ENCODE peak calls at places on chromosomes 2 and 18, in eight cellular contexts. U is GM19239; W is effector memory CD4-positive, alpha-beta T cell; X is WERI-Rb-1; P is NCI-H1417; S is GM04504; E is T1000; J is C1 segment of cervical spinal cord. Q is an unnamed sample.

GRCh38 chr18:9653390-9653789 is 39.0 kb upstream of the PPP4R1 start:
- DNase-seq in J (no peak), W (no peak), E (no peak), X (no peak), P (peak), S (no peak), U (no peak), Q (no peak)

GRCh38 chr2:80242355-80242910 is 62.1 kb downstream of the LRRTM1 start:
- DNase-seq in W (no peak), J (no peak), U (no peak), E (no peak), X (no peak), S (no peak), P (peak), Q (peak)

GRCh38 chr18:79800353-79801180 is 2.8 kb downstream of the KCNG2 start:
- DNase-seq in S (no peak), X (no peak), J (no peak), E (no peak), W (no peak), P (no peak), U (no peak), Q (no peak)

GRCh38 chr2:209933499-209934458 is 68.7 kb upstream of the RPE start:
- DNase-seq in P (no peak), S (peak), U (no peak), J (no peak), X (no peak), E (no peak), W (no peak), Q (no peak)

GRCh38 chr2:43065871-43066270 is 160.5 kb downstream of the ZFP36L2 start:
- DNase-seq in P (no peak), E (no peak), X (no peak), S (no peak), W (no peak), J (no peak), U (no peak), Q (no peak)

GRCh38 chr2:157393350-157393749 is 50.5 kb downstream of the CYTIP start:
- DNase-seq in E (no peak), W (no peak), J (no peak), S (no peak), X (no peak), U (no peak), P (no peak), Q (no peak)

GRCh38 chr2:142315353-142315752 is 184.5 kb upstream of the LRP1B start:
- DNase-seq in E (no peak), U (no peak), J (no peak), S (no peak), X (no peak), W (no peak), P (no peak), Q (no peak)

GRCh38 chr2:67503066-67503795 is 106.1 kb downstream of the ETAA1 start:
- DNase-seq in X (no peak), J (no peak), P (no peak), S (peak), E (no peak), W (no peak), U (no peak), Q (no peak)

GRCh38 chr2:131105950-131106801 is 1.0 kb downstream of the PLEKHB2 start:
- DNase-seq in J (no peak), P (peak), U (no peak), E (peak), S (no peak), X (no peak), W (no peak), Q (peak)

GRCh38 chr2:72833084-72833714 is 7.4 kb upstream of the EXOC6B start:
- DNase-seq in W (no peak), U (no peak), P (peak), X (no peak), E (no peak), J (no peak), S (no peak), Q (no peak)

GRCh38 chr2:137229834-137230233 is 464.5 kb downstream of the THSD7B start:
- DNase-seq in J (no peak), U (no peak), X (no peak), E (no peak), P (no peak), W (no peak), S (no peak), Q (no peak)

GRCh38 chr2:167550448-167550847 is 662.2 kb downstream of the XIRP2 start:
- DNase-seq in P (peak), E (no peak), S (no peak), X (no peak), J (no peak), U (no peak), W (no peak), Q (peak)

GRCh38 chr2:31168291-31168690 is 30.1 kb upstream of the GALNT14 start:
- DNase-seq in P (no peak), X (no peak), E (no peak), U (no peak), W (no peak), J (no peak), S (no peak), Q (no peak)

GRCh38 chr2:240620859-240621258 is 4.4 kb upstream of the GPR35 start:
- DNase-seq in W (no peak), S (no peak), P (no peak), U (no peak), X (no peak), J (no peak), E (no peak), Q (no peak)

GRCh38 chr2:139411236-139411635 is 631.0 kb upstream of the NXPH2 start:
- DNase-seq in E (no peak), X (no peak), P (no peak), J (no peak), W (no peak), U (no peak), S (no peak), Q (no peak)

GRCh38 chr2:52260904-52261303 is 1229.0 kb upstream of the NRXN1 start:
- DNase-seq in J (no peak), U (no peak), P (peak), W (no peak), X (no peak), E (no peak), S (no peak), Q (peak)

GRCh38 chr18:55780591-55781071 is 192.6 kb upstream of the TCF4 start:
- DNase-seq in U (no peak), E (no peak), P (no peak), X (no peak), S (no peak), J (no peak), W (no peak), Q (no peak)

GRCh38 chr2:30238143-30238800 is 6.9 kb downstream of the LBH start:
- DNase-seq in P (no peak), W (no peak), J (no peak), E (no peak), X (no peak), U (no peak), S (no peak), Q (no peak)